ENCODE peak calls at places on chromosomes 2 and 18, in ten cellular contexts. P, U, F, Q, Y, W, L, A, S and X are unnamed samples. For H3K27me3, the result is how much of the 10 kb centered on the place peaks cover.

GRCh38 chr2:85410584-85411404 is 628 bp upstream of the CAPG start:
- DNase-seq in P (no peak), U (no peak), F (no peak), Q (no peak), Y (no peak), W (peak), L (no peak), A (no peak), S (no peak), X (no peak)

GRCh38 chr18:73979742-73980141 is 167.9 kb downstream of the FBXO15 start:
- DNase-seq in P (no peak), U (no peak), F (no peak), Q (no peak), Y (peak), W (no peak), L (no peak), A (no peak), S (no peak), X (no peak)

GRCh38 chr18:51278045-51278649 is 80.7 kb upstream of the MEX3C start:
- DNase-seq in P (no peak), U (no peak), F (no peak), Q (peak), Y (no peak), W (peak), L (no peak), A (no peak), S (no peak), X (no peak)

GRCh38 chr18:5317186-5317585 is 21.7 kb upstream of the ZBTB14 start:
- DNase-seq in P (no peak), U (no peak), F (no peak), Q (no peak), Y (no peak), W (peak), L (no peak), A (no peak), S (no peak), X (no peak)

GRCh38 chr2:12478151-12479041 is 238.3 kb upstream of the TRIB2 start:
- DNase-seq in P (no peak), U (no peak), F (no peak), Q (no peak), Y (no peak), W (no peak), L (no peak), A (no peak), S (no peak), X (no peak)

GRCh38 chr2:202831241-202831997 is 40.1 kb downstream of the ICA1L start:
- DNase-seq in P (no peak), U (no peak), F (no peak), Q (peak), Y (no peak), W (peak), L (no peak), A (peak), S (no peak), X (no peak)

GRCh38 chr18:12394428-12394827 is 13.3 kb upstream of the PRELID3A start:
- DNase-seq in P (no peak), U (no peak), F (no peak), Q (no peak), Y (no peak), W (peak), L (no peak), A (no peak), S (no peak), X (no peak)

GRCh38 chr2:229715895-229716507 is 1.6 kb upstream of the DNER start:
- DNase-seq in P (no peak), U (no peak), F (no peak), Q (no peak), Y (no peak), W (peak), L (no peak), A (no peak), S (no peak), X (no peak)

GRCh38 chr18:61199131-61199903 is 133.9 kb upstream of the CDH20 start:
- DNase-seq in P (no peak), U (no peak), F (no peak), Q (no peak), Y (no peak), W (no peak), L (no peak), A (no peak), S (no peak), X (no peak)

GRCh38 chr2:166180951-166181812 is 53.4 kb upstream of the SCN1A start:
- DNase-seq in P (no peak), U (no peak), F (no peak), Q (peak), Y (no peak), W (peak), L (peak), A (no peak), S (peak), X (peak)

GRCh38 chr18:10094154-10094553 is 180.3 kb downstream of the VAPA start:
- DNase-seq in P (no peak), U (no peak), F (no peak), Q (no peak), Y (no peak), W (no peak), L (no peak), A (no peak), S (no peak), X (no peak)

GRCh38 chr2:101684313-101684712 is 13.2 kb upstream of the MAP4K4 start:
- DNase-seq in P (no peak), U (no peak), F (no peak), Q (no peak), Y (no peak), W (no peak), L (no peak), A (no peak), S (no peak), X (no peak)

GRCh38 chr18:8443505-8443904 is 165.7 kb upstream of the RAB12 start:
- DNase-seq in P (no peak), U (no peak), F (no peak), Q (no peak), Y (no peak), W (no peak), L (no peak), A (no peak), S (no peak), X (no peak)

GRCh38 chr18:48304906-48305693 is 104.1 kb downstream of the ZBTB7C start:
- DNase-seq in P (peak), U (no peak), F (no peak), Q (no peak), Y (no peak), W (no peak), L (no peak), A (no peak), S (no peak), X (no peak)

GRCh38 chr2:173229086-173229485 is 125.6 kb upstream of the CDCA7 start:
- DNase-seq in P (no peak), U (no peak), F (no peak), Q (no peak), Y (no peak), W (no peak), L (no peak), A (no peak), S (no peak), X (no peak)

GRCh38 chr2:66519264-66519843 is 84.4 kb downstream of the MEIS1 start:
- DNase-seq in P (no peak), U (no peak), F (no peak), Q (no peak), Y (no peak), W (no peak), L (no peak), A (no peak), S (no peak), X (no peak)

GRCh38 chr2:175003875-175004729 is 1.1 kb downstream of the CHN1 start:
- DNase-seq in P (no peak), U (no peak), F (no peak), Q (no peak), Y (no peak), W (no peak), L (peak), A (no peak), S (no peak), X (no peak)

GRCh38 chr2:189347540-189347939 is 93.7 kb upstream of the WDR75 start:
- DNase-seq in P (peak), U (no peak), F (no peak), Q (peak), Y (peak), W (no peak), L (no peak), A (no peak), S (peak), X (no peak)

DNA sequence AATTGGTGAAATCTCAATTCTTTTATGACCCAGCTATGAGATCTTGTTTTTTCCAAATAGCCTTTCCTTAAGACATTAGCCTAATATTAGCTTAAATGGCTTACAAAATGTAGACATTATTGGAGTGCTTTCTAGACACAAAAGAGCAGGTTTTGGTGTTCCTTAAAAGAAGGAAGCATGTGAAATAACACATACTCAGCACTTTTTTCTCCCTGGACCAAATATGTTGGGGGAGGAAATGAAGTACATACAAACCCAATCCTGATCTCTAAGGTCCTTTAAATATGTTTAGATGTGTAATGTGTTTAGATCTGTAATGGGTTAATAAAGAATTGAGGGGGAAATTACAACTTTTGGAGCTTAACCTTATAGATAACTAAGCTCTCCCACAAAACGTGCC is 3.4 kb upstream of the ZDBF2 start:
- DNase-seq in P (no peak), U (no peak), F (no peak), Q (no peak), Y (no peak), W (no peak), L (no peak), A (no peak), S (no peak), X (no peak)
- H3K27me3 ChIP-seq in P (under half), U (under half), F (half or more), Q (under half), Y (under half), W (under half), L (half or more), A (half or more), S (under half), X (half or more)

GRCh38 chr2:96205238-96205637 is 3.4 kb downstream of the STARD7 start:
- DNase-seq in P (no peak), U (no peak), F (no peak), Q (no peak), Y (no peak), W (no peak), L (no peak), A (no peak), S (no peak), X (no peak)
- H3K27ac ChIP-seq in P (peak), U (peak), F (peak), Q (no peak), Y (no peak), W (no peak), L (peak), A (no peak), S (peak), X (peak)

DNA sequence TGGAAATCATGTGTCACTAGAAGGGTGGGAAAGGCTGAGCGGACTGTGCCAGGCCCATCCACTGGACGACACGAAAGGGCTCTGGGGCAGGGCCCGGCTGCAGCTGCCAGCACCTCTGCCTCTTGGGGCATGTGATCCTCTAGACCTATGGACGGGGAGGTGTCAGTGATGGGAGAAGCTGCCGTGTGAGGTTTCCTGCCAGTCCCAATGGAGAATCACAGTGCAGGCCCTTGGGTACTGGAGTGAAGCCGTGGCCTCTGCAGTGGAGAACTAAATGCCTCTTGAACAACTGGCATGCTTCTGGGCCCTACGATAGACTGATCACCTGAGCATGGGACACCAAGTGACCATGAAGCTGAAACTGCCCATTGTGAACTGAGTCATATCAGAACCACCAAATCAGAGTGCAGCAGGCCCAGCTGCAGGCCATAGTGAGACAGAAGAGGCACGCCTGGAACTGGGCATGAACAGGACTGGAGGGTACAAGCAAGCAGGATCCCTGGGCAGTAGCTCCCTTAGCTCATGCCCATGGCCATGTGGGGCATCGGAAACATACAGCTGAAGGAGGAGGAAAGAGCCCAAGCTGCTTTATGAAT is 18.8 kb upstream of the RHOB start:
- DNase-seq in P (peak), U (no peak), F (no peak), Q (no peak), Y (no peak), W (no peak), L (no peak), A (no peak), S (peak), X (no peak)
- TF ChIP-seq CTCF in P (no peak), U (no peak), F (no peak), Q (no peak), Y (no peak), W (no peak), L (no peak), A (no peak), S (no peak), X (no peak)

DNA sequence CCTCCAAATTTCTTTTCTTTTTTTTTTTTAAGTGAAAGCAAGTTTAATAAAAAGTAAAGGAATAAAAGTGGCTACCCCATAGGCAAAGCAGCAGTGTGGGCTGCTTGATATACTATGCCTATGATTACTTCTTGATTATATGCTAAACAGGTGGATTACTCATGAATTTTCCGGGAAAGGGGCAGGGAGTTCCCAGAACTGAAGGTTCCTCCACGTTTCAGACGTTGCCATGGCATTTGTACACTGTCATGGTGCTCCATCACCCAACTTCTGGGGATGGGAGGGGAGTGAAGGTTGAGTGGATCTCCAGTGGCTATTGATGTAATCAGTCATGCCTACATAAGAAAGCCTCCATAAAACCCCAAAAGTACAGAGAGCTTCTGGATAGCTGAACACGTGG is 176.2 kb downstream of the CYP26B1 start:
- DNase-seq in P (no peak), U (no peak), F (no peak), Q (no peak), Y (no peak), W (no peak), L (no peak), A (no peak), S (no peak), X (no peak)
- H3K27me3 ChIP-seq in P (under half), U (under half), F (half or more), Q (under half), Y (under half), W (under half), L (under half), A (under half), S (under half), X (under half)

GRCh38 chr2:48442610-48443360 is 87.2 kb upstream of the STON1 start:
- DNase-seq in P (no peak), U (no peak), F (no peak), Q (no peak), Y (no peak), W (no peak), L (no peak), A (no peak), S (no peak), X (no peak)

GRCh38 chr2:48444404-48444803 is 85.5 kb upstream of the STON1 start:
- DNase-seq in P (no peak), U (no peak), F (no peak), Q (no peak), Y (no peak), W (no peak), L (no peak), A (no peak), S (no peak), X (no peak)

GRCh38 chr2:48448274-48449061 is 81.5 kb upstream of the STON1 start:
- DNase-seq in P (no peak), U (no peak), F (no peak), Q (no peak), Y (peak), W (peak), L (no peak), A (no peak), S (no peak), X (no peak)

GRCh38 chr2:48450256-48450655 is 79.7 kb upstream of the STON1 start:
- DNase-seq in P (no peak), U (no peak), F (no peak), Q (no peak), Y (no peak), W (no peak), L (no peak), A (no peak), S (no peak), X (no peak)

GRCh38 chr2:48445091-48445725 is 84.7 kb upstream of the STON1 start:
- DNase-seq in P (no peak), U (no peak), F (no peak), Q (no peak), Y (no peak), W (no peak), L (no peak), A (no peak), S (no peak), X (no peak)
- H3K27ac ChIP-seq in P (no peak), U (no peak), F (no peak), Q (no peak), Y (no peak), W (no peak), L (no peak), A (no peak), S (no peak), X (no peak)

DNA sequence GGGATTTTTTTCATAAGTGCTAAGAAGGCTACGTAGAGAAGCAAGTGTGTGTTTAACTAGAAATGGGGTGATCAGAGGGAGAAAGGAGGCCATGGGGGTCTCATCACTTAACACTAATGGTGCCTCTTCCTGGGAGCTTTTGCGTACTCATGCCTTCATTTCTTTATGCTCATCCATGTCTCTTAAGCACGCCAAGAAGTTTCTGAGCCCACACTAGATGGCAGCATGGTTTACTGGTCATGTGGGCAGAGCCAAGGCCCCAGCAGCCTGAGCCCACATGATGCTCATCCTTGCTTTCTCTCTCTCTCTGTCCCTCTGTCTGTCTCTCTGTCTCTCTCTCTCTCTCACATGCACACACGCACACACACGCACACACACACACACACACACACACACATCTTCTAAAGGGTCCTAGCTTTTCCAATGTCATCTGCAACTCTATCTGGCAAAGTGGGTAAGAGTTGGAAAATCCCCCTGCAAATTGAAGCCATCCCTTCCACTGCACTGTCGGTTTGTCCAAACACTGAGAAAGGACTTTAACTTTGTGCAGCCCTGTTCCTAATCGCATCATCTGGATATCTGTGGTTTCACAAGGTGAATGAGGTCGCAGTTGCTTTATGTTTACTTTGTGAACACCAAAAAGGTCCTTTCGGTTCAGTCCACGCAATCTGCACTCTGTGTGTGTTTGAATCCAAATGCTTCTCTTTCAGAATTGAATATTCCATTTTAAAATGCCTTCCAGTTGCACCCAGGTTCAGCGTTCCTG is 137.2 kb upstream of the CCDC68 start:
- DNase-seq in P (no peak), U (no peak), F (no peak), Q (no peak), Y (peak), W (peak), L (no peak), A (no peak), S (no peak), X (no peak)
- TF ChIP-seq CTCF in P (peak), U (no peak), F (peak), Q (no peak), Y (peak), W (peak), L (peak), A (no peak), S (no peak), X (no peak)

DNA sequence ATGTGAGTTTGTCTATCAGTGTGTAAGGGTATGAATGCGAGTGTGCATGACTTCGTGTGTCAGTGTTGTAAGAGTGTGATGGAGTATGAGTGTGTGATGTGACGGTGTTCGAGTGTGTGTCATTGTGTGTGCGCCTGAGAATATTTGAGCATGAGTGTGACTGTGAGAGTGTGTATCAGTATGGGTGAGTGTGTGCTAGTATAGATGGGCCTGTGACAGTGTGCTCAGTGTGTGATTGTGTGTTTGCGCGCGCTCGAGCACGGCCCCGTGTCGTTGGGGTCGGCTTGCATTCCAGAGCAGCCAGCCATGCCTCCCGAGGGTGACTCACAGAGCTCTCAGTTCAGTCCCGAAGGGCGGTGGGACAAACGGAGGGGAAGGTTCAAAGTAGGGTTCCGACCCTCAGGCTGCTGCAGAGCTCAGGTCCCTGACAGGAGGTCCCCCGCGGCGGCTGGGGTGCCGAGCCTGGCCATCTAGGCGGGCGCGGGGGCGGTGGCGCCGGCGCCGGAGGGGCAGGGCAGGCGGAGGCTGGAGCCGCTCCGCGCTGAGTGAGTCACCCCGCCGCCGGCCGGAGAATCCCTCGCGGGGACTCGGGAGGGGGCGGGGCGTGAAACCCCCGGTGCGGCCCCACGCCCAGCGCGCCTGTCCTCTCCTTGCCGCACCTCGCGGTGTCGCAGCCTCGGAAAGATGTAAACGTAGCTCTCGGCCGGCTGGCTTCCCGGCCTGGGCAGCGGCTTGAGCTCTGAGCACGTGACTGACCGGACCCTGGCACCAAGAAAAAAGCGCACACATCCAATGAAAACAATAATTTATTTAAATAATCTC is 3.8 kb downstream of the DLX2 start:
- DNase-seq in P (peak), U (no peak), F (no peak), Q (no peak), Y (no peak), W (no peak), L (no peak), A (no peak), S (peak), X (no peak)
- H3K27me3 ChIP-seq in P (under half), U (half or more), F (half or more), Q (under half), Y (under half), W (half or more), L (half or more), A (half or more), S (half or more), X (half or more)

GRCh38 chr2:236828820-236829219 is 256.9 kb upstream of the COPS8 start:
- DNase-seq in P (peak), U (no peak), F (no peak), Q (no peak), Y (no peak), W (no peak), L (no peak), A (no peak), S (no peak), X (no peak)

GRCh38 chr2:236830931-236831330 is 254.8 kb upstream of the COPS8 start:
- DNase-seq in P (no peak), U (no peak), F (no peak), Q (no peak), Y (no peak), W (no peak), L (no peak), A (no peak), S (no peak), X (no peak)

GRCh38 chr2:236833501-236834186 is 252.0 kb upstream of the COPS8 start:
- DNase-seq in P (no peak), U (no peak), F (no peak), Q (no peak), Y (no peak), W (no peak), L (no peak), A (no peak), S (no peak), X (no peak)

GRCh38 chr2:236834284-236834683 is 251.4 kb upstream of the COPS8 start:
- DNase-seq in P (no peak), U (no peak), F (no peak), Q (no peak), Y (no peak), W (no peak), L (no peak), A (no peak), S (no peak), X (no peak)

GRCh38 chr2:236831698-236832097 is 254.0 kb upstream of the COPS8 start:
- DNase-seq in P (no peak), U (no peak), F (no peak), Q (peak), Y (no peak), W (no peak), L (no peak), A (no peak), S (no peak), X (no peak)
- H3K27ac ChIP-seq in P (peak), U (peak), F (no peak), Q (no peak), Y (no peak), W (no peak), L (no peak), A (no peak), S (no peak), X (no peak)